ENCODE peak calls at places on chromosome 5, in four cellular contexts. One of them, this sample, is unnamed.

GRCh38 chr5:133338504-133339355 is 273.6 kb downstream of the FSTL4 start:
- DNase-seq in renal cortical epithelial cell: no peak
- DNase-seq in activated gamma-delta T cell treated with Interleukin-2 at 50 U/mL for 16 hours: no peak
- DNase-seq in IMR-90: no peak
- DNase-seq in this sample: no peak

GRCh38 chr5:148343049-148343413 is 7.7 kb downstream of the SPINK9 start:
- DNase-seq in activated gamma-delta T cell treated with Interleukin-2 at 50 U/mL for 16 hours: no peak
- DNase-seq in IMR-90: no peak
- DNase-seq in renal cortical epithelial cell: peak
- DNase-seq in this sample: no peak

GRCh38 chr5:133952729-133953567 is 15.5 kb downstream of the C5orf15 start:
- DNase-seq in IMR-90: peak
- DNase-seq in renal cortical epithelial cell: peak
- DNase-seq in activated gamma-delta T cell treated with Interleukin-2 at 50 U/mL for 16 hours: no peak
- DNase-seq in this sample: no peak

GRCh38 chr5:117741655-117742226 is 1167.1 kb upstream of the SEMA6A start:
- DNase-seq in IMR-90: no peak
- DNase-seq in activated gamma-delta T cell treated with Interleukin-2 at 50 U/mL for 16 hours: no peak
- DNase-seq in renal cortical epithelial cell: no peak
- DNase-seq in this sample: no peak

GRCh38 chr5:9838906-9839305 is 208.8 kb upstream of the TAS2R1 start:
- DNase-seq in IMR-90: no peak
- DNase-seq in activated gamma-delta T cell treated with Interleukin-2 at 50 U/mL for 16 hours: no peak
- DNase-seq in renal cortical epithelial cell: no peak
- DNase-seq in this sample: no peak

GRCh38 chr5:123099514-123100151 is 10.6 kb downstream of the PRDM6 start:
- DNase-seq in renal cortical epithelial cell: no peak
- DNase-seq in activated gamma-delta T cell treated with Interleukin-2 at 50 U/mL for 16 hours: no peak
- DNase-seq in IMR-90: no peak
- DNase-seq in this sample: no peak

GRCh38 chr5:82307431-82307830 is 29.3 kb upstream of the RPS23 start:
- DNase-seq in renal cortical epithelial cell: no peak
- DNase-seq in IMR-90: no peak
- DNase-seq in activated gamma-delta T cell treated with Interleukin-2 at 50 U/mL for 16 hours: no peak
- DNase-seq in this sample: no peak

GRCh38 chr5:137186759-137187461 is 312.2 kb downstream of the SPOCK1 start:
- DNase-seq in IMR-90: peak
- DNase-seq in renal cortical epithelial cell: peak
- DNase-seq in activated gamma-delta T cell treated with Interleukin-2 at 50 U/mL for 16 hours: no peak
- DNase-seq in this sample: no peak

GRCh38 chr5:115530426-115530825 is 14.1 kb downstream of the FEM1C start:
- DNase-seq in renal cortical epithelial cell: no peak
- DNase-seq in IMR-90: no peak
- DNase-seq in activated gamma-delta T cell treated with Interleukin-2 at 50 U/mL for 16 hours: no peak
- DNase-seq in this sample: no peak

GRCh38 chr5:124923131-124923530 is 176.7 kb upstream of the ZNF608 start:
- DNase-seq in IMR-90: peak
- DNase-seq in renal cortical epithelial cell: peak
- DNase-seq in activated gamma-delta T cell treated with Interleukin-2 at 50 U/mL for 16 hours: no peak
- DNase-seq in this sample: no peak

GRCh38 chr5:160463775-160464465 is 42.3 kb downstream of the PTTG1 start:
- DNase-seq in IMR-90: peak
- DNase-seq in renal cortical epithelial cell: peak
- DNase-seq in activated gamma-delta T cell treated with Interleukin-2 at 50 U/mL for 16 hours: no peak
- DNase-seq in this sample: no peak

GRCh38 chr5:103721183-103721582 is 158.6 kb upstream of the NUDT12 start:
- DNase-seq in activated gamma-delta T cell treated with Interleukin-2 at 50 U/mL for 16 hours: no peak
- DNase-seq in IMR-90: no peak
- DNase-seq in renal cortical epithelial cell: no peak
- DNase-seq in this sample: no peak

GRCh38 chr5:8320244-8320643 is 451.3 kb downstream of the MTRR start:
- DNase-seq in IMR-90: no peak
- DNase-seq in renal cortical epithelial cell: no peak
- DNase-seq in activated gamma-delta T cell treated with Interleukin-2 at 50 U/mL for 16 hours: no peak
- DNase-seq in this sample: no peak

GRCh38 chr5:40877371-40877988 is 31.8 kb upstream of the C7 start:
- DNase-seq in activated gamma-delta T cell treated with Interleukin-2 at 50 U/mL for 16 hours: no peak
- DNase-seq in renal cortical epithelial cell: peak
- DNase-seq in IMR-90: no peak
- DNase-seq in this sample: no peak

GRCh38 chr5:135426102-135427082 is 20.8 kb downstream of the DCANP1 start:
- DNase-seq in IMR-90: peak
- DNase-seq in activated gamma-delta T cell treated with Interleukin-2 at 50 U/mL for 16 hours: peak
- DNase-seq in renal cortical epithelial cell: peak
- DNase-seq in this sample: no peak

GRCh38 chr5:40681351-40682311 is 1.9 kb downstream of the PTGER4 start:
- DNase-seq in IMR-90: no peak
- DNase-seq in renal cortical epithelial cell: no peak
- DNase-seq in activated gamma-delta T cell treated with Interleukin-2 at 50 U/mL for 16 hours: peak
- DNase-seq in this sample: peak

GRCh38 chr5:8842906-8843590 is 702.8 kb downstream of the SEMA5A start:
- DNase-seq in activated gamma-delta T cell treated with Interleukin-2 at 50 U/mL for 16 hours: no peak
- DNase-seq in renal cortical epithelial cell: peak
- DNase-seq in IMR-90: peak
- DNase-seq in this sample: no peak

GRCh38 chr5:133319905-133320520 is 268.2 kb downstream of the HSPA4 start:
- DNase-seq in renal cortical epithelial cell: peak
- DNase-seq in activated gamma-delta T cell treated with Interleukin-2 at 50 U/mL for 16 hours: no peak
- DNase-seq in IMR-90: no peak
- DNase-seq in this sample: no peak

GRCh38 chr5:14147210-14147609 is 4.1 kb downstream of the TRIO start:
- DNase-seq in activated gamma-delta T cell treated with Interleukin-2 at 50 U/mL for 16 hours: no peak
- DNase-seq in renal cortical epithelial cell: no peak
- DNase-seq in IMR-90: no peak
- DNase-seq in this sample: no peak

GRCh38 chr5:22708770-22709328 is 144.3 kb downstream of the CDH12 start:
- DNase-seq in activated gamma-delta T cell treated with Interleukin-2 at 50 U/mL for 16 hours: no peak
- DNase-seq in IMR-90: no peak
- DNase-seq in renal cortical epithelial cell: no peak
- DNase-seq in this sample: no peak

GRCh38 chr5:143922718-143923117 is 110.8 kb downstream of the HMHB1 start:
- DNase-seq in renal cortical epithelial cell: peak
- DNase-seq in IMR-90: peak
- DNase-seq in activated gamma-delta T cell treated with Interleukin-2 at 50 U/mL for 16 hours: no peak
- DNase-seq in this sample: no peak

GRCh38 chr5:178384815-178385471 is 152.3 kb upstream of the PHYKPL start:
- DNase-seq in activated gamma-delta T cell treated with Interleukin-2 at 50 U/mL for 16 hours: no peak
- DNase-seq in renal cortical epithelial cell: no peak
- DNase-seq in IMR-90: no peak
- DNase-seq in this sample: no peak

GRCh38 chr5:665541-665955 is 27.6 kb downstream of the TPPP start:
- DNase-seq in activated gamma-delta T cell treated with Interleukin-2 at 50 U/mL for 16 hours: no peak
- DNase-seq in IMR-90: no peak
- DNase-seq in renal cortical epithelial cell: no peak
- DNase-seq in this sample: no peak

GRCh38 chr5:43482490-43483064 is 1.1 kb downstream of the TMEM267 start:
- DNase-seq in activated gamma-delta T cell treated with Interleukin-2 at 50 U/mL for 16 hours: no peak
- DNase-seq in renal cortical epithelial cell: peak
- DNase-seq in IMR-90: peak
- DNase-seq in this sample: no peak

GRCh38 chr5:143782588-143783386 is 29.2 kb upstream of the HMHB1 start:
- DNase-seq in activated gamma-delta T cell treated with Interleukin-2 at 50 U/mL for 16 hours: no peak
- DNase-seq in renal cortical epithelial cell: peak
- DNase-seq in IMR-90: no peak
- DNase-seq in this sample: no peak

GRCh38 chr5:153551537-153552079 is 61.1 kb downstream of the GRIA1 start:
- DNase-seq in activated gamma-delta T cell treated with Interleukin-2 at 50 U/mL for 16 hours: no peak
- DNase-seq in renal cortical epithelial cell: peak
- DNase-seq in IMR-90: peak
- DNase-seq in this sample: no peak

GRCh38 chr5:131983244-131983771 is 28.1 kb downstream of the ACSL6 start:
- DNase-seq in IMR-90: no peak
- DNase-seq in activated gamma-delta T cell treated with Interleukin-2 at 50 U/mL for 16 hours: no peak
- DNase-seq in renal cortical epithelial cell: no peak
- DNase-seq in this sample: no peak

GRCh38 chr5:164360589-164360988 is 855.2 kb downstream of the MAT2B start:
- DNase-seq in renal cortical epithelial cell: no peak
- DNase-seq in IMR-90: peak
- DNase-seq in activated gamma-delta T cell treated with Interleukin-2 at 50 U/mL for 16 hours: no peak
- DNase-seq in this sample: no peak

GRCh38 chr5:149240354-149240998 is 31.2 kb upstream of the AFAP1L1 start:
- DNase-seq in IMR-90: no peak
- DNase-seq in renal cortical epithelial cell: no peak
- DNase-seq in activated gamma-delta T cell treated with Interleukin-2 at 50 U/mL for 16 hours: peak
- DNase-seq in this sample: peak

GRCh38 chr5:122101636-122102285 is 23.7 kb upstream of the LOX start:
- DNase-seq in IMR-90: peak
- DNase-seq in activated gamma-delta T cell treated with Interleukin-2 at 50 U/mL for 16 hours: no peak
- DNase-seq in renal cortical epithelial cell: peak
- DNase-seq in this sample: no peak